ENCODE peak calls at places on chromosomes 6 and 20, in eight cellular contexts. O is sigmoid colon, E is type B pancreatic cell, P is GM12864, S is AG04450, R is B cell, A is progenitor cell of endocrine pancreas, W is tibial artery. C is an unnamed sample.
A peak's percentile ranks its signal among the peaks of the same experiment; 100 is the strongest.

GRCh38 chr6:11428895-11429294 is 108.7 kb upstream of the TMEM170B start:
- DNase-seq in O (no peak), E (no peak), P (no peak), S (peak; percentile 47), R (no peak), A (no peak), W (no peak), C (peak; percentile 96)

GRCh38 chr20:50395914-50396488 is 114.2 kb upstream of the PTPN1 start:
- DNase-seq in O (no peak), E (no peak), P (no peak), S (no peak), R (no peak), A (no peak), W (no peak), C (no peak)

GRCh38 chr6:37456816-37457560 is 24.0 kb downstream of the CMTR1 start:
- DNase-seq in O (peak; percentile 71), E (no peak), P (no peak), S (peak; percentile 23), R (no peak), A (no peak), W (no peak), C (peak; percentile 80)

GRCh38 chr6:158769696-158770446 is 49.3 kb downstream of the EZR start:
- DNase-seq in O (peak; percentile 70), E (no peak), P (no peak), S (no peak), R (peak; percentile 10), A (no peak), W (no peak), C (peak; percentile 59)

GRCh38 chr6:10904015-10904414 is 17.2 kb downstream of the SYCP2L start:
- DNase-seq in O (no peak), E (no peak), P (no peak), S (no peak), R (no peak), A (no peak), W (no peak), C (no peak)

GRCh38 chr6:119986934-119987549 is 637.5 kb upstream of the MAN1A1 start:
- DNase-seq in O (no peak), E (no peak), P (no peak), S (no peak), R (no peak), A (no peak), W (no peak), C (no peak)

GRCh38 chr6:100998111-100998510 is 117.0 kb upstream of the ASCC3 start:
- DNase-seq in O (no peak), E (no peak), P (no peak), S (no peak), R (no peak), A (no peak), W (no peak), C (no peak)

GRCh38 chr6:10084276-10084993 is 330.4 kb downstream of the TFAP2A start:
- DNase-seq in O (no peak), E (no peak), P (no peak), S (no peak), R (no peak), A (no peak), W (no peak), C (no peak)

GRCh38 chr6:168128006-168128630 is 49.1 kb upstream of the FRMD1 start:
- DNase-seq in O (peak; percentile 49), E (peak; percentile 63), P (no peak), S (no peak), R (no peak), A (peak; percentile 3), W (no peak), C (no peak)

GRCh38 chr6:17012421-17013225 is 89.2 kb upstream of the STMND1 start:
- DNase-seq in O (peak; percentile 87), E (no peak), P (no peak), S (peak; percentile 27), R (no peak), A (no peak), W (no peak), C (no peak)
- TF ChIP-seq CTCF in O (peak; percentile 35), E (no peak), P (no peak), S (peak; percentile 40), R (no peak), A (no peak), W (peak; percentile 29), C (no peak)

DNA sequence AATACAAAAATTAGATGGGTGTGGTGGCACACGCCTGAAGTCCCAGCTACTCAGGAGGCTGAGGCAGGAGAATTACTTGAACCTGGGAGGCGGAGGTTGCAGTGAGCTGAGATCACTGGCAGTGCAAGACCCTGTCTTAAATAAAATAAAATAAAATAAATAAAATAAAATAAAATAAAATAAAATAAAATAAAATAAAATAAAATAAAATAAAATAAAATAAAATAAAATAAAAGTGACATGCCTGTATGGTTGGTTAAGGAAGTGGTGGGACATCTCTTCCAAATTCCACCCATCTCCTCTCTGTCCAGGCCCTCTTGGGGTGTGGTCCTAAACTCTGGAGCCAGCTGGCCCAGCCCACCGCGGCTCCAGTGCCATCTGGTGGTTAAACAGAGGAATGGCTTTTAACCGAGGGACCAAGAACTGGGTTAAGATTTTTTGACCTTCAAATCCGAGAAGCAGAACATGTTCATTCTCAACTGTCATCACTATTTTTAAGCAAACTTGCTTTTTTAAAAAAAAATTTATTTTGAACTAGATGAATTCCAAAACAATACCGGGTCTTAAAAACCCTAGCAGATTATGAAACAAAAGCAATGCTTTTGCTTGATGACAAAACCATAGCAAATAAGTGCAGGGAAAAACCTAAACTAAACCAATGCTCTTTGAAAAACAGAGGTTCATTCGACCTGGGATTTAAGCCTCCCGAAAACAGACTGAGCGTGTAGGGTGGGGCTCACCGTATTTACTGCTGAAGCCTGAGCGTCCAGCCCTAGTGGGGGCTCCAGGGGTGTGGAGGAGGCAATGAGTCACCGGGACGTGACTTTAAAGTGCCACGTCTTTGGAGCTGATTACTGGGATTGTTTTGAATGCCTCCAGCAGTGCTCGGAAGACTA is 68.8 kb downstream of the CDC5L start:
- DNase-seq in O (no peak), E (no peak), P (no peak), S (no peak), R (peak; percentile 60), A (no peak), W (no peak), C (no peak)
- TF ChIP-seq CTCF in O (peak; percentile 77), E (peak; percentile 90), P (peak; percentile 76), S (peak; percentile 93), R (peak; percentile 90), A (peak; percentile 84), W (peak; percentile 85), C (peak; percentile 89)

GRCh38 chr6:6758915-6759654 is 170.6 kb downstream of the LY86 start:
- DNase-seq in O (peak; percentile 72), E (no peak), P (peak; percentile 13), S (peak; percentile 16), R (peak; percentile 69), A (peak; percentile 37), W (peak; percentile 68), C (peak; percentile 46)
- TF ChIP-seq CTCF in O (peak; percentile 30), E (peak; percentile 74), P (peak; percentile 69), S (peak; percentile 69), R (peak; percentile 77), A (peak; percentile 48), W (peak; percentile 28), C (peak; percentile 68)

DNA sequence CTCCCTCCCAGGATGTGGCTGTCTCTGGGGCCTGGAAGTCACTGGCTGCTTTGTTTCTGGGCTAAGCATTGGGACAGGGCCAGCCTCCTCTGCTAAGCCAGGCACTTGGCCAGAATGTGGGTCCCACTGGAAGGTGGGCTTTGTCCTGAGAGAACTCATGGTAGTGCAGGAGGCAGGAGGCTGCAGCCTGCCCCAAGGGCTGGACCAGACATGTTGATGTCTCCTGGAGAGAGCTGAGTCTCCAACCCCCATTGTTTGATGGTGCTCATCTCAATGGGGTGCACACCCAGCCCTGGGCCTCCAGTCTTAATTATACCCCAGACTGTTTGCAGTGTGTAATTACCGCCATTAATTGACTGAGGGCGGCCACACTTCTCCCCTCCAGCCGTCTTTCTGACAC is 220.5 kb upstream of the PMEPA1 start:
- DNase-seq in O (no peak), E (no peak), P (no peak), S (no peak), R (no peak), A (no peak), W (no peak), C (no peak)
- TF ChIP-seq CTCF in O (no peak), E (no peak), P (no peak), S (no peak), R (no peak), A (no peak), W (no peak), C (no peak)

GRCh38 chr20:44748005-44748370 is 2.3 kb downstream of the KCNK15 start:
- DNase-seq in O (no peak), E (no peak), P (no peak), S (no peak), R (no peak), A (no peak), W (no peak), C (no peak)
- TF ChIP-seq CTCF in O (no peak), E (no peak), P (no peak), S (no peak), R (no peak), A (no peak), W (no peak), C (no peak)

GRCh38 chr6:160263214-160263939 is 4.8 kb upstream of the SLC22A2 start:
- DNase-seq in O (no peak), E (no peak), P (no peak), S (no peak), R (no peak), A (no peak), W (no peak), C (no peak)
- TF ChIP-seq CTCF in O (no peak), E (no peak), P (no peak), S (no peak), R (no peak), A (no peak), W (no peak), C (no peak)

GRCh38 chr6:106325336-106326178 is at the start of gene ATG5:
- DNase-seq in O (peak; percentile 99), E (peak; percentile 100), P (peak; percentile 99), S (peak; percentile 98), R (peak; percentile 98), A (peak; percentile 99), W (peak; percentile 99), C (peak; percentile 96)
- TF ChIP-seq CTCF in O (no peak), E (no peak), P (no peak), S (peak; percentile 1), R (no peak), A (no peak), W (no peak), C (no peak)

GRCh38 chr20:12970372-12970821 is 38.4 kb upstream of the SPTLC3 start:
- DNase-seq in O (no peak), E (no peak), P (peak; percentile 2), S (peak; percentile 16), R (peak; percentile 11), A (no peak), W (no peak), C (peak; percentile 42)
- TF ChIP-seq CTCF in O (peak; percentile 43), E (peak; percentile 74), P (peak; percentile 42), S (peak; percentile 72), R (peak; percentile 25), A (peak; percentile 73), W (peak; percentile 55), C (peak; percentile 69)

GRCh38 chr6:113414511-113414910 is 442.6 kb upstream of the MARCKS start:
- DNase-seq in O (no peak), E (no peak), P (no peak), S (peak; percentile 36), R (no peak), A (no peak), W (peak; percentile 33), C (peak; percentile 50)
- TF ChIP-seq CTCF in O (peak; percentile 59), E (peak; percentile 48), P (no peak), S (peak; percentile 72), R (no peak), A (peak; percentile 22), W (peak; percentile 75), C (peak; percentile 76)

GRCh38 chr20:45823949-45824835 is 2.9 kb downstream of the TNNC2 start:
- DNase-seq in O (peak; percentile 80), E (no peak), P (no peak), S (no peak), R (peak; percentile 73), A (peak; percentile 15), W (no peak), C (no peak)
- TF ChIP-seq CTCF in O (peak; percentile 57), E (peak; percentile 48), P (peak; percentile 54), S (peak; percentile 37), R (no peak), A (peak; percentile 36), W (peak; percentile 44), C (peak; percentile 48)